ENCODE peak calls at places on chromosomes 1 and 21, in eight cellular contexts. L, I, D, R, G, Z, A and X are unnamed samples.

GRCh38 chr1:51666463-51666862 is 49.6 kb downstream of the OSBPL9 start:
- DNase-seq in L (no peak), I (no peak), D (peak; percentile 17), R (no peak), G (no peak), Z (no peak), A (peak; percentile 44), X (no peak)

GRCh38 chr1:64663654-64664053 is 81.2 kb upstream of the RAVER2 start:
- DNase-seq in L (no peak), I (no peak), D (no peak), R (no peak), G (no peak), Z (no peak), A (no peak), X (peak; percentile 5)

GRCh38 chr1:33661791-33662190 is 189.3 kb downstream of the ZSCAN20 start:
- DNase-seq in L (no peak), I (no peak), D (no peak), R (no peak), G (no peak), Z (no peak), A (no peak), X (no peak)

GRCh38 chr1:222251813-222252212 is 296.1 kb downstream of the HHIPL2 start:
- DNase-seq in L (no peak), I (no peak), D (no peak), R (no peak), G (no peak), Z (no peak), A (no peak), X (no peak)

GRCh38 chr1:234975122-234975940 is 153.3 kb downstream of the TOMM20 start:
- DNase-seq in L (no peak), I (no peak), D (no peak), R (no peak), G (no peak), Z (no peak), A (no peak), X (peak; percentile 93)

GRCh38 chr1:153849487-153850185 is 73.1 kb downstream of the GATAD2B start:
- DNase-seq in L (no peak), I (no peak), D (no peak), R (no peak), G (no peak), Z (no peak), A (no peak), X (no peak)

GRCh38 chr1:234957330-234958065 is 171.1 kb downstream of the TOMM20 start:
- DNase-seq in L (no peak), I (no peak), D (no peak), R (no peak), G (no peak), Z (no peak), A (no peak), X (peak; percentile 96)

GRCh38 chr1:215119719-215120118 is 37.2 kb downstream of the KCNK2 start:
- DNase-seq in L (no peak), I (no peak), D (no peak), R (no peak), G (no peak), Z (no peak), A (no peak), X (no peak)

GRCh38 chr1:50827546-50827945 is 132.5 kb downstream of the FAF1 start:
- DNase-seq in L (no peak), I (no peak), D (no peak), R (no peak), G (no peak), Z (no peak), A (no peak), X (no peak)

GRCh38 chr1:175208773-175209492 is 16.4 kb upstream of the KIAA0040 start:
- DNase-seq in L (no peak), I (no peak), D (no peak), R (no peak), G (no peak), Z (no peak), A (no peak), X (no peak)

GRCh38 chr1:201565771-201566528 is 27.0 kb downstream of the NAV1 start:
- DNase-seq in L (no peak), I (no peak), D (no peak), R (peak; percentile 28), G (no peak), Z (no peak), A (no peak), X (no peak)

GRCh38 chr1:180527270-180527669 is 24.9 kb upstream of the ACBD6 start:
- DNase-seq in L (no peak), I (no peak), D (peak; percentile 32), R (no peak), G (no peak), Z (no peak), A (no peak), X (peak; percentile 85)

GRCh38 chr1:157487430-157487829 is 64.9 kb downstream of the FCRL5 start:
- DNase-seq in L (no peak), I (no peak), D (no peak), R (no peak), G (no peak), Z (no peak), A (no peak), X (no peak)

GRCh38 chr1:216903389-216903754 is 180.1 kb upstream of the ESRRG start:
- DNase-seq in L (no peak), I (no peak), D (no peak), R (no peak), G (no peak), Z (no peak), A (no peak), X (peak; percentile 21)

GRCh38 chr1:87682565-87682964 is 353.9 kb downstream of the LMO4 start:
- DNase-seq in L (no peak), I (no peak), D (no peak), R (no peak), G (no peak), Z (no peak), A (no peak), X (no peak)

GRCh38 chr1:72177711-72178110 is 104.6 kb downstream of the NEGR1 start:
- DNase-seq in L (no peak), I (no peak), D (no peak), R (no peak), G (no peak), Z (no peak), A (no peak), X (no peak)

GRCh38 chr1:54792686-54793282 is 8.3 kb downstream of the TTC22 start:
- DNase-seq in L (no peak), I (no peak), D (no peak), R (no peak), G (no peak), Z (no peak), A (no peak), X (no peak)

GRCh38 chr1:35888255-35888654 is 5.2 kb downstream of the AGO1 start:
- DNase-seq in L (no peak), I (no peak), D (no peak), R (no peak), G (no peak), Z (peak; percentile 55), A (no peak), X (no peak)

GRCh38 chr1:213761845-213762407 is 225.8 kb upstream of the PROX1 start:
- DNase-seq in L (no peak), I (no peak), D (no peak), R (no peak), G (no peak), Z (no peak), A (no peak), X (no peak)

GRCh38 chr1:221708076-221708571 is 33.8 kb downstream of the DUSP10 start:
- DNase-seq in L (no peak), I (no peak), D (no peak), R (no peak), G (no peak), Z (no peak), A (peak; percentile 34), X (no peak)

GRCh38 chr1:85471558-85471957 is 6.6 kb upstream of the DDAH1 start:
- DNase-seq in L (no peak), I (no peak), D (no peak), R (no peak), G (no peak), Z (no peak), A (no peak), X (no peak)

GRCh38 chr1:53783056-53783455 is 44.1 kb upstream of the GLIS1 start:
- DNase-seq in L (no peak), I (no peak), D (no peak), R (no peak), G (no peak), Z (no peak), A (no peak), X (no peak)

GRCh38 chr1:119547805-119548204 is 40.8 kb downstream of the HSD3B1 start:
- DNase-seq in L (no peak), I (no peak), D (no peak), R (no peak), G (no peak), Z (no peak), A (no peak), X (no peak)

GRCh38 chr1:14539953-14540563 is 58.4 kb upstream of the KAZN start:
- DNase-seq in L (no peak), I (no peak), D (no peak), R (no peak), G (no peak), Z (no peak), A (no peak), X (no peak)

GRCh38 chr1:66951513-66951912 is 26.7 kb downstream of the MIER1 start:
- DNase-seq in L (no peak), I (no peak), D (no peak), R (no peak), G (no peak), Z (no peak), A (no peak), X (no peak)

GRCh38 chr1:240946926-240947325 is 335.0 kb upstream of the GREM2 start:
- DNase-seq in L (no peak), I (no peak), D (no peak), R (no peak), G (no peak), Z (no peak), A (no peak), X (peak; percentile 50)

GRCh38 chr1:59898927-59899326 is 27.6 kb downstream of the CYP2J2 start:
- DNase-seq in L (no peak), I (no peak), D (no peak), R (no peak), G (no peak), Z (no peak), A (no peak), X (no peak)

GRCh38 chr21:20551939-20552338 is 446.3 kb upstream of the NCAM2 start:
- DNase-seq in L (no peak), I (no peak), D (no peak), R (no peak), G (no peak), Z (no peak), A (no peak), X (no peak)
- TF ChIP-seq CTCF in L (no peak), I (no peak), D (no peak), R (no peak), G (no peak), Z (no peak), A (no peak), X (no peak)

GRCh38 chr1:245652660-245653427 is 498.1 kb downstream of the KIF26B start:
- DNase-seq in L (no peak), I (no peak), D (no peak), R (no peak), G (no peak), Z (no peak), A (no peak), X (no peak)
- H3K4me1 ChIP-seq in L (no peaks in the 10 kb centered on the region), I (no peaks in the 10 kb centered on the region), D (no peaks in the 10 kb centered on the region), R (no peaks in the 10 kb centered on the region), G (no peaks in the 10 kb centered on the region), Z (no peaks in the 10 kb centered on the region), A (no peaks in the 10 kb centered on the region), X (peaks cover 31% of the 10 kb centered on the region)

GRCh38 chr1:18200136-18200717 is 92.6 kb downstream of the IGSF21 start:
- DNase-seq in L (no peak), I (no peak), D (no peak), R (no peak), G (no peak), Z (no peak), A (no peak), X (no peak)
- TF ChIP-seq CTCF in L (no peak), I (no peak), D (no peak), R (no peak), G (no peak), Z (no peak), A (no peak), X (no peak)

GRCh38 chr1:10762875-10763274 is 33.6 kb downstream of the CASZ1 start:
- DNase-seq in L (no peak), I (no peak), D (no peak), R (no peak), G (no peak), Z (no peak), A (no peak), X (no peak)
- H3K4me1 ChIP-seq in L (no peaks in the 10 kb centered on the region), I (peaks cover 21% of the 10 kb centered on the region), D (no peaks in the 10 kb centered on the region), R (peaks cover 5% of the 10 kb centered on the region), G (peaks cover 62% of the 10 kb centered on the region), Z (peaks cover 76% of the 10 kb centered on the region), A (no peaks in the 10 kb centered on the region), X (peaks cover 10% of the 10 kb centered on the region)